ENCODE peak calls at places on chromosomes 13 and 19, in five cellular contexts. One of them, this sample, is unnamed. For H3K27me3, the result is how much of the 10 kb centered on the place peaks cover.

GRCh38 chr19:10580979-10581631 is 6.0 kb downstream of the AP1M2 start:
- DNase-seq in left lung: peak
- DNase-seq in right lobe of liver: peak
- DNase-seq in thoracic aorta: peak
- DNase-seq in CD8-positive, alpha-beta T cell: peak
- DNase-seq in this sample: peak

GRCh38 chr13:97394542-97394941 is 39.4 kb upstream of the RAP2A start:
- DNase-seq in thoracic aorta: no peak
- DNase-seq in left lung: no peak
- DNase-seq in CD8-positive, alpha-beta T cell: no peak
- DNase-seq in right lobe of liver: no peak
- DNase-seq in this sample: no peak

GRCh38 chr19:50492303-50493052 is 15.8 kb upstream of the GARIN5A start:
- DNase-seq in right lobe of liver: peak
- DNase-seq in left lung: no peak
- DNase-seq in CD8-positive, alpha-beta T cell: peak
- DNase-seq in thoracic aorta: no peak
- DNase-seq in this sample: no peak

GRCh38 chr13:92716749-92717148 is 509.9 kb upstream of the GPC6 start:
- DNase-seq in right lobe of liver: no peak
- DNase-seq in thoracic aorta: no peak
- DNase-seq in CD8-positive, alpha-beta T cell: no peak
- DNase-seq in left lung: no peak
- DNase-seq in this sample: no peak

GRCh38 chr13:85597790-85598500 is 201.3 kb downstream of the SLITRK6 start:
- DNase-seq in thoracic aorta: no peak
- DNase-seq in CD8-positive, alpha-beta T cell: no peak
- DNase-seq in left lung: no peak
- DNase-seq in right lobe of liver: no peak
- DNase-seq in this sample: no peak

GRCh38 chr19:16066611-16067104 is 9.6 kb upstream of the TPM4 start:
- DNase-seq in thoracic aorta: no peak
- DNase-seq in CD8-positive, alpha-beta T cell: peak
- DNase-seq in right lobe of liver: no peak
- DNase-seq in left lung: no peak
- DNase-seq in this sample: no peak

GRCh38 chr19:37511186-37511585 is 4.4 kb downstream of the ZNF793 start:
- DNase-seq in left lung: no peak
- DNase-seq in thoracic aorta: no peak
- DNase-seq in right lobe of liver: no peak
- DNase-seq in CD8-positive, alpha-beta T cell: no peak
- DNase-seq in this sample: no peak

GRCh38 chr19:16371540-16371986 is 46.9 kb downstream of the KLF2 start:
- DNase-seq in thoracic aorta: no peak
- DNase-seq in CD8-positive, alpha-beta T cell: peak
- DNase-seq in left lung: peak
- DNase-seq in right lobe of liver: no peak
- DNase-seq in this sample: peak

GRCh38 chr19:6480843-6481415 is 658 bp downstream of the DENND1C start:
- DNase-seq in thoracic aorta: no peak
- DNase-seq in left lung: no peak
- DNase-seq in right lobe of liver: no peak
- DNase-seq in CD8-positive, alpha-beta T cell: peak
- DNase-seq in this sample: no peak

GRCh38 chr13:93771782-93772181 is 545.2 kb downstream of the GPC6 start:
- DNase-seq in thoracic aorta: no peak
- DNase-seq in right lobe of liver: no peak
- DNase-seq in left lung: no peak
- DNase-seq in CD8-positive, alpha-beta T cell: no peak
- DNase-seq in this sample: no peak

GRCh38 chr13:77176350-77176749 is 149.4 kb upstream of the FBXL3 start:
- DNase-seq in CD8-positive, alpha-beta T cell: no peak
- DNase-seq in thoracic aorta: no peak
- DNase-seq in right lobe of liver: no peak
- DNase-seq in left lung: no peak
- DNase-seq in this sample: no peak

GRCh38 chr19:35352177-35352447 is 4.4 kb downstream of the FFAR1 start:
- DNase-seq in thoracic aorta: no peak
- DNase-seq in CD8-positive, alpha-beta T cell: no peak
- DNase-seq in left lung: no peak
- DNase-seq in right lobe of liver: no peak
- DNase-seq in this sample: no peak

GRCh38 chr13:97459215-97459772 is 25.3 kb downstream of the RAP2A start:
- DNase-seq in CD8-positive, alpha-beta T cell: no peak
- DNase-seq in thoracic aorta: no peak
- DNase-seq in left lung: no peak
- DNase-seq in right lobe of liver: no peak
- DNase-seq in this sample: peak

GRCh38 chr19:38081547-38082255 is 142.3 kb downstream of the DPF1 start:
- DNase-seq in left lung: no peak
- DNase-seq in CD8-positive, alpha-beta T cell: no peak
- DNase-seq in right lobe of liver: no peak
- DNase-seq in thoracic aorta: no peak
- DNase-seq in this sample: no peak

GRCh38 chr13:28548872-28549271 is 53.9 kb upstream of the FLT1 start:
- DNase-seq in right lobe of liver: no peak
- DNase-seq in left lung: no peak
- DNase-seq in thoracic aorta: no peak
- DNase-seq in CD8-positive, alpha-beta T cell: no peak
- DNase-seq in this sample: no peak

GRCh38 chr13:44273991-44274810 is 99.4 kb upstream of the SERP2 start:
- DNase-seq in right lobe of liver: no peak
- DNase-seq in CD8-positive, alpha-beta T cell: peak
- DNase-seq in left lung: no peak
- DNase-seq in thoracic aorta: no peak
- DNase-seq in this sample: peak
- H3K4me3 ChIP-seq in right lobe of liver: peak
- H3K4me3 ChIP-seq in CD8-positive, alpha-beta T cell: peak
- H3K4me3 ChIP-seq in left lung: peak
- H3K4me3 ChIP-seq in thoracic aorta: peak
- H3K4me3 ChIP-seq in this sample: no peak

GRCh38 chr19:8491574-8491973 is 10.9 kb downstream of the PRAM1 start:
- DNase-seq in right lobe of liver: no peak
- DNase-seq in left lung: no peak
- DNase-seq in thoracic aorta: no peak
- DNase-seq in CD8-positive, alpha-beta T cell: peak
- DNase-seq in this sample: no peak
- TF ChIP-seq CTCF in right lobe of liver: no peak
- TF ChIP-seq CTCF in left lung: no peak
- TF ChIP-seq CTCF in thoracic aorta: no peak
- TF ChIP-seq CTCF in CD8-positive, alpha-beta T cell: no peak
- TF ChIP-seq CTCF in this sample: no peak

DNA sequence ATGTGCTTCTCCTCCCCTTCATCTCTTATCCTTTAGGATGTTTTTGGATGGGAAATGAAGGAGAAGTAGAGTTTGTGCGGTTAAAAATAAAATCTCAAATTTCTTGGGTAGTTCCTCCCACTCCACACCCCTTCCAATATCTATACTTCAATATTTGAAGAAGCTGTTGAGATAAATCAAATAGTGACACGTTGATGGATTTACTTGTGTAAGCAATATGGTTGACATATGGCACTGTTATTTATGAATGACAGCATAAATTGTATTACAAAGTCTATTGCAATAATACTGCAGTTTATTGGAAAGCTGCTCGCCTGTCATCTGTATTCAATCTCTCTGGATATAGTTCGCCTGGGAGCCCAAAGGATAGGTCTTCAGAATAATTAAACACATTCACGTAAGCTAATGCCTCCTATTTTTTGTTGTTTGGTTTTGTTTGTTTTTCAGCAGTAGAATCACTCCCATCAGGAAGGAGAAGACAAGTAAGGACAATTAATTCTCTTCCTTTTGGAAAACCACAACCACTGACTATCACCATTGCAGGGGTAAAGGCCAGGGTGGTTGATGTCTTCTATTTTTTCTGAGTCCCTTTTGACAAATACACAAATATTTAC is 5.0 kb upstream of the ZIC2 start:
- DNase-seq in right lobe of liver: no peak
- DNase-seq in CD8-positive, alpha-beta T cell: no peak
- DNase-seq in left lung: no peak
- DNase-seq in thoracic aorta: no peak
- DNase-seq in this sample: no peak
- H3K27me3 ChIP-seq in right lobe of liver: half or more
- H3K27me3 ChIP-seq in CD8-positive, alpha-beta T cell: half or more
- H3K27me3 ChIP-seq in left lung: half or more
- H3K27me3 ChIP-seq in thoracic aorta: half or more
- H3K27me3 ChIP-seq in this sample: under half

GRCh38 chr13:106569233-106570095 is 1.5 kb upstream of the ARGLU1 start:
- DNase-seq in right lobe of liver: no peak
- DNase-seq in thoracic aorta: no peak
- DNase-seq in left lung: no peak
- DNase-seq in CD8-positive, alpha-beta T cell: no peak
- DNase-seq in this sample: no peak

GRCh38 chr13:106573279-106573831 is 5.4 kb upstream of the ARGLU1 start:
- DNase-seq in left lung: no peak
- DNase-seq in CD8-positive, alpha-beta T cell: no peak
- DNase-seq in right lobe of liver: no peak
- DNase-seq in thoracic aorta: no peak
- DNase-seq in this sample: no peak

GRCh38 chr13:106567421-106568224 is at the start of gene ARGLU1:
- DNase-seq in thoracic aorta: peak
- DNase-seq in left lung: peak
- DNase-seq in CD8-positive, alpha-beta T cell: peak
- DNase-seq in right lobe of liver: peak
- DNase-seq in this sample: peak

GRCh38 chr13:106568225-106569003 is 477 bp upstream of the ARGLU1 start:
- DNase-seq in right lobe of liver: no peak
- DNase-seq in CD8-positive, alpha-beta T cell: no peak
- DNase-seq in thoracic aorta: no peak
- DNase-seq in left lung: no peak
- DNase-seq in this sample: no peak

GRCh38 chr13:106570354-106570822 is 2.5 kb upstream of the ARGLU1 start:
- DNase-seq in thoracic aorta: peak
- DNase-seq in CD8-positive, alpha-beta T cell: peak
- DNase-seq in left lung: peak
- DNase-seq in right lobe of liver: peak
- DNase-seq in this sample: no peak
- H3K4me3 ChIP-seq in thoracic aorta: no peak
- H3K4me3 ChIP-seq in CD8-positive, alpha-beta T cell: no peak
- H3K4me3 ChIP-seq in left lung: no peak
- H3K4me3 ChIP-seq in right lobe of liver: no peak
- H3K4me3 ChIP-seq in this sample: no peak

GRCh38 chr19:17726136-17726741 is 7.0 kb downstream of the MAP1S start:
- DNase-seq in CD8-positive, alpha-beta T cell: no peak
- DNase-seq in right lobe of liver: no peak
- DNase-seq in left lung: no peak
- DNase-seq in thoracic aorta: no peak
- DNase-seq in this sample: no peak
- TF ChIP-seq CTCF in CD8-positive, alpha-beta T cell: no peak
- TF ChIP-seq CTCF in right lobe of liver: no peak
- TF ChIP-seq CTCF in left lung: no peak
- TF ChIP-seq CTCF in thoracic aorta: no peak
- TF ChIP-seq CTCF in this sample: no peak

GRCh38 chr19:36418287-36419001 is at the start of gene ZFP82:
- DNase-seq in right lobe of liver: peak
- DNase-seq in left lung: peak
- DNase-seq in CD8-positive, alpha-beta T cell: peak
- DNase-seq in thoracic aorta: no peak
- DNase-seq in this sample: peak

GRCh38 chr19:36423925-36424324 is 5.5 kb upstream of the ZFP82 start:
- DNase-seq in CD8-positive, alpha-beta T cell: no peak
- DNase-seq in thoracic aorta: no peak
- DNase-seq in right lobe of liver: no peak
- DNase-seq in left lung: no peak
- DNase-seq in this sample: no peak

GRCh38 chr19:36417752-36418286 is 625 bp downstream of the ZFP82 start:
- DNase-seq in CD8-positive, alpha-beta T cell: no peak
- DNase-seq in thoracic aorta: no peak
- DNase-seq in left lung: no peak
- DNase-seq in right lobe of liver: no peak
- DNase-seq in this sample: no peak

GRCh38 chr19:36420961-36421748 is 2.7 kb upstream of the ZFP82 start:
- DNase-seq in left lung: no peak
- DNase-seq in right lobe of liver: no peak
- DNase-seq in CD8-positive, alpha-beta T cell: no peak
- DNase-seq in thoracic aorta: no peak
- DNase-seq in this sample: peak

GRCh38 chr19:36421749-36422481 is 3.5 kb upstream of the ZFP82 start:
- DNase-seq in left lung: no peak
- DNase-seq in right lobe of liver: no peak
- DNase-seq in CD8-positive, alpha-beta T cell: no peak
- DNase-seq in thoracic aorta: no peak
- DNase-seq in this sample: peak
- H3K27me3 ChIP-seq in left lung: under half
- H3K27me3 ChIP-seq in right lobe of liver: under half
- H3K27me3 ChIP-seq in CD8-positive, alpha-beta T cell: under half
- H3K27me3 ChIP-seq in thoracic aorta: under half
- H3K27me3 ChIP-seq in this sample: under half

GRCh38 chr13:25118371-25118770 is 22.4 kb downstream of the PABPC3 start:
- DNase-seq in right lobe of liver: no peak
- DNase-seq in left lung: no peak
- DNase-seq in thoracic aorta: no peak
- DNase-seq in CD8-positive, alpha-beta T cell: no peak
- DNase-seq in this sample: no peak
- H3K4me3 ChIP-seq in right lobe of liver: no peak
- H3K4me3 ChIP-seq in left lung: no peak
- H3K4me3 ChIP-seq in thoracic aorta: no peak
- H3K4me3 ChIP-seq in CD8-positive, alpha-beta T cell: no peak
- H3K4me3 ChIP-seq in this sample: no peak

GRCh38 chr19:55132453-55133129 is 15.2 kb upstream of the PPP1R12C start:
- DNase-seq in CD8-positive, alpha-beta T cell: no peak
- DNase-seq in right lobe of liver: no peak
- DNase-seq in left lung: no peak
- DNase-seq in thoracic aorta: no peak
- DNase-seq in this sample: no peak
- TF ChIP-seq CTCF in CD8-positive, alpha-beta T cell: no peak
- TF ChIP-seq CTCF in right lobe of liver: no peak
- TF ChIP-seq CTCF in left lung: no peak
- TF ChIP-seq CTCF in thoracic aorta: no peak
- TF ChIP-seq CTCF in this sample: peak

This sample was measured in GM06990.